ENCODE peak calls at places on chromosomes 12 and 14, in five cellular contexts. P, H, N, Y and A are unnamed samples.

GRCh38 chr14:69571879-69572633 is 2.6 kb downstream of the CCDC177 start:
- DNase-seq in N (no peak), H (peak; percentile 22), P (no peak), Y (peak; percentile 17), A (no peak)

GRCh38 chr12:47935196-47935595 is 28.2 kb upstream of the TMEM106C start:
- DNase-seq in N (peak; percentile 1), P (no peak), Y (no peak), H (no peak), A (no peak)

GRCh38 chr12:47755655-47756562 is 2.8 kb downstream of the RAPGEF3 start:
- DNase-seq in P (peak; percentile 86), Y (no peak), H (no peak), N (peak; percentile 56), A (peak; percentile 79)

GRCh38 chr12:123305160-123305559 is 33.5 kb upstream of the CDK2AP1 start:
- DNase-seq in N (no peak), Y (no peak), H (no peak), P (no peak), A (no peak)

GRCh38 chr12:94689646-94690036 is 39.3 kb upstream of the TMCC3 start:
- DNase-seq in H (no peak), N (no peak), P (no peak), Y (no peak), A (no peak)

GRCh38 chr12:104182621-104183378 is 32.8 kb upstream of the TXNRD1 start:
- DNase-seq in H (no peak), N (no peak), Y (no peak), P (no peak), A (no peak)

GRCh38 chr14:22821193-22822016 is 6.2 kb upstream of the SLC7A7 start:
- DNase-seq in H (no peak), Y (no peak), N (no peak), P (no peak), A (no peak)

GRCh38 chr14:50920482-50921225 is 23.6 kb downstream of the PYGL start:
- DNase-seq in N (no peak), Y (peak; percentile 17), H (no peak), P (no peak), A (no peak)